ENCODE peak calls at places on chromosomes 4 and X, in nine cellular contexts. One of them, this sample, is unnamed. For H3K36me3, the result is how much of the 10 kb centered on the place peaks cover.

GRCh38 chr4:20017035-20017434 is 234.7 kb upstream of the SLIT2 start:
- DNase-seq in breast epithelium: no peak
- DNase-seq in left lung: no peak
- DNase-seq in transverse colon: no peak
- DNase-seq in body of pancreas: no peak
- DNase-seq in IMR-90: peak
- DNase-seq in pancreas: no peak
- DNase-seq in uterus: no peak
- DNase-seq in Panc1: no peak
- DNase-seq in this sample: peak

GRCh38 chr4:968221-968620 is 5.1 kb downstream of the DGKQ start:
- DNase-seq in transverse colon: no peak
- DNase-seq in IMR-90: no peak
- DNase-seq in pancreas: no peak
- DNase-seq in uterus: no peak
- DNase-seq in left lung: no peak
- DNase-seq in Panc1: no peak
- DNase-seq in body of pancreas: no peak
- DNase-seq in breast epithelium: no peak
- DNase-seq in this sample: no peak

GRCh38 chrX:64842492-64842891 is 133.8 kb downstream of the ZC4H2 start:
- DNase-seq in pancreas: no peak
- DNase-seq in uterus: no peak
- DNase-seq in transverse colon: no peak
- DNase-seq in left lung: no peak
- DNase-seq in IMR-90: no peak
- DNase-seq in Panc1: no peak
- DNase-seq in body of pancreas: no peak
- DNase-seq in breast epithelium: no peak
- DNase-seq in this sample: no peak

GRCh38 chr4:123365412-123365811 is 31.2 kb upstream of the SPRY1 start:
- DNase-seq in pancreas: no peak
- DNase-seq in transverse colon: no peak
- DNase-seq in uterus: no peak
- DNase-seq in left lung: no peak
- DNase-seq in body of pancreas: no peak
- DNase-seq in breast epithelium: no peak
- DNase-seq in IMR-90: no peak
- DNase-seq in Panc1: no peak
- DNase-seq in this sample: no peak

GRCh38 chr4:123555500-123556273 is 159.1 kb downstream of the SPRY1 start:
- DNase-seq in IMR-90: peak
- DNase-seq in uterus: peak
- DNase-seq in breast epithelium: peak
- DNase-seq in left lung: peak
- DNase-seq in Panc1: no peak
- DNase-seq in body of pancreas: peak
- DNase-seq in pancreas: peak
- DNase-seq in transverse colon: peak
- DNase-seq in this sample: peak

GRCh38 chr4:118981171-118981838 is 92.7 kb downstream of the SYNPO2 start:
- DNase-seq in pancreas: no peak
- DNase-seq in Panc1: no peak
- DNase-seq in breast epithelium: no peak
- DNase-seq in uterus: no peak
- DNase-seq in body of pancreas: no peak
- DNase-seq in IMR-90: peak
- DNase-seq in transverse colon: no peak
- DNase-seq in left lung: no peak
- DNase-seq in this sample: no peak

GRCh38 chrX:153944140-153944799 is at the start of gene RENBP:
- DNase-seq in uterus: no peak
- DNase-seq in Panc1: no peak
- DNase-seq in body of pancreas: no peak
- DNase-seq in breast epithelium: no peak
- DNase-seq in pancreas: no peak
- DNase-seq in left lung: peak
- DNase-seq in IMR-90: no peak
- DNase-seq in transverse colon: peak
- DNase-seq in this sample: no peak

GRCh38 chr4:86442881-86443280 is 83.0 kb upstream of the MAPK10 start:
- DNase-seq in body of pancreas: no peak
- DNase-seq in Panc1: no peak
- DNase-seq in left lung: no peak
- DNase-seq in pancreas: no peak
- DNase-seq in uterus: no peak
- DNase-seq in breast epithelium: no peak
- DNase-seq in transverse colon: no peak
- DNase-seq in IMR-90: no peak
- DNase-seq in this sample: no peak

GRCh38 chr4:147761218-147761883 is 29.5 kb downstream of the ARHGAP10 start:
- DNase-seq in left lung: no peak
- DNase-seq in transverse colon: no peak
- DNase-seq in breast epithelium: no peak
- DNase-seq in IMR-90: no peak
- DNase-seq in uterus: no peak
- DNase-seq in Panc1: no peak
- DNase-seq in body of pancreas: no peak
- DNase-seq in pancreas: no peak
- DNase-seq in this sample: no peak

GRCh38 chr4:5474756-5475155 is 233.6 kb downstream of the EVC2 start:
- DNase-seq in uterus: no peak
- DNase-seq in Panc1: no peak
- DNase-seq in left lung: no peak
- DNase-seq in pancreas: no peak
- DNase-seq in transverse colon: no peak
- DNase-seq in body of pancreas: no peak
- DNase-seq in IMR-90: peak
- DNase-seq in breast epithelium: peak
- DNase-seq in this sample: no peak

GRCh38 chr4:152990471-152991131 is 54.5 kb downstream of the FHDC1 start:
- DNase-seq in Panc1: no peak
- DNase-seq in body of pancreas: no peak
- DNase-seq in breast epithelium: no peak
- DNase-seq in left lung: no peak
- DNase-seq in pancreas: no peak
- DNase-seq in IMR-90: no peak
- DNase-seq in uterus: no peak
- DNase-seq in transverse colon: no peak
- DNase-seq in this sample: no peak

GRCh38 chr4:113288691-113289090 is 239.2 kb downstream of the ANK2 start:
- DNase-seq in IMR-90: no peak
- DNase-seq in pancreas: no peak
- DNase-seq in breast epithelium: no peak
- DNase-seq in transverse colon: no peak
- DNase-seq in uterus: no peak
- DNase-seq in left lung: no peak
- DNase-seq in body of pancreas: no peak
- DNase-seq in Panc1: no peak
- DNase-seq in this sample: no peak

GRCh38 chr4:5992171-5993062 is 25.8 kb downstream of the C4orf50 start:
- DNase-seq in body of pancreas: no peak
- DNase-seq in uterus: no peak
- DNase-seq in breast epithelium: peak
- DNase-seq in Panc1: no peak
- DNase-seq in pancreas: no peak
- DNase-seq in transverse colon: no peak
- DNase-seq in left lung: no peak
- DNase-seq in IMR-90: no peak
- DNase-seq in this sample: no peak

GRCh38 chr4:124591646-124592045 is 120.9 kb downstream of the ANKRD50 start:
- DNase-seq in transverse colon: no peak
- DNase-seq in breast epithelium: no peak
- DNase-seq in uterus: no peak
- DNase-seq in Panc1: no peak
- DNase-seq in body of pancreas: no peak
- DNase-seq in IMR-90: no peak
- DNase-seq in pancreas: no peak
- DNase-seq in left lung: no peak
- DNase-seq in this sample: no peak

GRCh38 chr4:105050896-105051295 is 95.8 kb upstream of the TET2 start:
- DNase-seq in left lung: no peak
- DNase-seq in breast epithelium: no peak
- DNase-seq in uterus: no peak
- DNase-seq in Panc1: no peak
- DNase-seq in transverse colon: no peak
- DNase-seq in body of pancreas: no peak
- DNase-seq in pancreas: no peak
- DNase-seq in IMR-90: peak
- DNase-seq in this sample: peak

GRCh38 chr4:7822858-7823257 is 116.8 kb downstream of the AFAP1 start:
- DNase-seq in uterus: no peak
- DNase-seq in Panc1: no peak
- DNase-seq in pancreas: no peak
- DNase-seq in left lung: no peak
- DNase-seq in IMR-90: no peak
- DNase-seq in body of pancreas: no peak
- DNase-seq in transverse colon: no peak
- DNase-seq in breast epithelium: no peak
- DNase-seq in this sample: no peak

GRCh38 chr4:183158062-183158461 is 59.0 kb downstream of the WWC2 start:
- DNase-seq in Panc1: no peak
- DNase-seq in pancreas: no peak
- DNase-seq in uterus: no peak
- DNase-seq in body of pancreas: no peak
- DNase-seq in IMR-90: peak
- DNase-seq in transverse colon: no peak
- DNase-seq in breast epithelium: no peak
- DNase-seq in left lung: no peak
- DNase-seq in this sample: no peak

GRCh38 chr4:53928825-53929224 is 135.6 kb downstream of the CHIC2 start:
- DNase-seq in body of pancreas: no peak
- DNase-seq in Panc1: no peak
- DNase-seq in IMR-90: peak
- DNase-seq in pancreas: no peak
- DNase-seq in transverse colon: no peak
- DNase-seq in breast epithelium: no peak
- DNase-seq in left lung: no peak
- DNase-seq in uterus: no peak
- DNase-seq in this sample: no peak

GRCh38 chr4:142817442-142817841 is 28.7 kb downstream of the INPP4B start:
- DNase-seq in uterus: no peak
- DNase-seq in IMR-90: peak
- DNase-seq in pancreas: no peak
- DNase-seq in left lung: no peak
- DNase-seq in transverse colon: no peak
- DNase-seq in body of pancreas: peak
- DNase-seq in Panc1: no peak
- DNase-seq in breast epithelium: no peak
- DNase-seq in this sample: peak

GRCh38 chr4:8596891-8597290 is 4.3 kb downstream of the CPZ start:
- DNase-seq in uterus: no peak
- DNase-seq in body of pancreas: no peak
- DNase-seq in IMR-90: no peak
- DNase-seq in left lung: no peak
- DNase-seq in pancreas: no peak
- DNase-seq in transverse colon: no peak
- DNase-seq in Panc1: no peak
- DNase-seq in breast epithelium: no peak
- DNase-seq in this sample: no peak

GRCh38 chrX:44036336-44036735 is 63.1 kb upstream of the NDP start:
- DNase-seq in uterus: no peak
- DNase-seq in transverse colon: no peak
- DNase-seq in Panc1: no peak
- DNase-seq in left lung: no peak
- DNase-seq in breast epithelium: no peak
- DNase-seq in IMR-90: peak
- DNase-seq in body of pancreas: no peak
- DNase-seq in pancreas: no peak
- DNase-seq in this sample: no peak

GRCh38 chr4:122531514-122531913 is 75.0 kb upstream of the IL2 start:
- DNase-seq in Panc1: no peak
- DNase-seq in left lung: no peak
- DNase-seq in transverse colon: no peak
- DNase-seq in uterus: no peak
- DNase-seq in breast epithelium: no peak
- DNase-seq in body of pancreas: no peak
- DNase-seq in IMR-90: no peak
- DNase-seq in pancreas: no peak
- DNase-seq in this sample: no peak

GRCh38 chr4:22238742-22239141 is 277.1 kb downstream of the ADGRA3 start:
- DNase-seq in Panc1: no peak
- DNase-seq in IMR-90: no peak
- DNase-seq in body of pancreas: no peak
- DNase-seq in breast epithelium: no peak
- DNase-seq in pancreas: no peak
- DNase-seq in left lung: no peak
- DNase-seq in uterus: no peak
- DNase-seq in transverse colon: peak
- DNase-seq in this sample: no peak
- TF ChIP-seq CTCF in Panc1: peak
- TF ChIP-seq CTCF in IMR-90: no peak
- TF ChIP-seq CTCF in body of pancreas: no peak
- TF ChIP-seq CTCF in breast epithelium: no peak
- TF ChIP-seq CTCF in pancreas: no peak
- TF ChIP-seq CTCF in left lung: no peak
- TF ChIP-seq CTCF in uterus: no peak
- TF ChIP-seq CTCF in transverse colon: no peak
- TF ChIP-seq CTCF in this sample: no peak

DNA sequence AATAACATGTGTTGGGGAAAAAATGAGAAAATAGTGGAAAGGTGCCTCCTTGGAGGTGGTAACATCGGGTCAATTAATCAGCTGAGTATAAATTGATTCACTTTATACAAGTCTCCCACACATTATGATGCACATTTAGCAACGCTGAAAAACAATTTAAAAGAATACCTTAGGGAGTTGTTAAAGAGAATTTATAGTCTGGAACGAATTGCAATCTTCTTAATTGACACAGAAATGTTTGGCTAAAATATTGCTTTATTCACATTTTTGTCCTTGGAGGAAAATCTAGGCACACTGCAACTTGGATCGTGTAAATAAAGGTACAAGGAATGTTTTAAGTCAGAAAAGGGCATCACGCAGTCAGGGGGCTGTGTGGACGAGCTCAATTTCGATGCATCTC is 84.2 kb downstream of the HPRT1 start:
- DNase-seq in body of pancreas: no peak
- DNase-seq in IMR-90: no peak
- DNase-seq in uterus: no peak
- DNase-seq in left lung: no peak
- DNase-seq in breast epithelium: no peak
- DNase-seq in transverse colon: no peak
- DNase-seq in pancreas: no peak
- DNase-seq in Panc1: no peak
- DNase-seq in this sample: no peak
- H3K4me3 ChIP-seq in body of pancreas: no peak
- H3K4me3 ChIP-seq in IMR-90: no peak
- H3K4me3 ChIP-seq in uterus: peak
- H3K4me3 ChIP-seq in left lung: no peak
- H3K4me3 ChIP-seq in breast epithelium: peak
- H3K4me3 ChIP-seq in transverse colon: no peak
- H3K4me3 ChIP-seq in pancreas: no peak
- H3K4me3 ChIP-seq in Panc1: no peak
- H3K4me3 ChIP-seq in this sample: no peak

GRCh38 chrX:19070555-19070994 is 51.7 kb downstream of the ADGRG2 start:
- DNase-seq in uterus: no peak
- DNase-seq in pancreas: no peak
- DNase-seq in Panc1: no peak
- DNase-seq in left lung: no peak
- DNase-seq in transverse colon: no peak
- DNase-seq in body of pancreas: no peak
- DNase-seq in breast epithelium: no peak
- DNase-seq in IMR-90: no peak
- DNase-seq in this sample: no peak
- H3K36me3 ChIP-seq in uterus: under half
- H3K36me3 ChIP-seq in pancreas: under half
- H3K36me3 ChIP-seq in Panc1: under half
- H3K36me3 ChIP-seq in left lung: under half
- H3K36me3 ChIP-seq in transverse colon: under half
- H3K36me3 ChIP-seq in body of pancreas: under half
- H3K36me3 ChIP-seq in breast epithelium: under half
- H3K36me3 ChIP-seq in IMR-90: under half
- H3K36me3 ChIP-seq in this sample: under half

GRCh38 chr4:185209031-185209851 is at the start of gene SNX25:
- DNase-seq in body of pancreas: peak
- DNase-seq in uterus: peak
- DNase-seq in left lung: peak
- DNase-seq in transverse colon: peak
- DNase-seq in breast epithelium: peak
- DNase-seq in pancreas: peak
- DNase-seq in Panc1: no peak
- DNase-seq in IMR-90: peak
- DNase-seq in this sample: no peak
- TF ChIP-seq CTCF in body of pancreas: no peak
- TF ChIP-seq CTCF in uterus: peak
- TF ChIP-seq CTCF in left lung: no peak
- TF ChIP-seq CTCF in transverse colon: no peak
- TF ChIP-seq CTCF in breast epithelium: no peak
- TF ChIP-seq CTCF in pancreas: no peak
- TF ChIP-seq CTCF in Panc1: peak
- TF ChIP-seq CTCF in IMR-90: peak
- TF ChIP-seq CTCF in this sample: no peak